ENCODE peak calls at places on chromosomes 13 and 19, in six cellular contexts. One of them, this sample, is unnamed.

GRCh38 chr13:90197722-90198121 is 1149.8 kb upstream of the MIR17HG start:
- DNase-seq in HCT116: no peak
- DNase-seq in GM12878: no peak
- DNase-seq in HepG2: no peak
- DNase-seq in K562: no peak
- DNase-seq in H1: no peak
- DNase-seq in this sample: no peak

GRCh38 chr13:62997038-62997619 is 1581.5 kb upstream of the PCDH20 start:
- DNase-seq in HCT116: no peak
- DNase-seq in GM12878: no peak
- DNase-seq in HepG2: no peak
- DNase-seq in K562: no peak
- DNase-seq in H1: no peak
- DNase-seq in this sample: no peak

GRCh38 chr13:44692173-44692713 is 116.1 kb upstream of the TSC22D1 start:
- DNase-seq in HCT116: peak; percentile 70
- DNase-seq in GM12878: no peak
- DNase-seq in HepG2: no peak
- DNase-seq in K562: peak; percentile 9
- DNase-seq in H1: no peak
- DNase-seq in this sample: no peak

GRCh38 chr13:80386001-80386400 is 45.1 kb upstream of the SPRY2 start:
- DNase-seq in HCT116: no peak
- DNase-seq in GM12878: no peak
- DNase-seq in HepG2: no peak
- DNase-seq in K562: no peak
- DNase-seq in H1: no peak
- DNase-seq in this sample: no peak

GRCh38 chr19:38061294-38061693 is 154.3 kb downstream of the SIPA1L3 start:
- DNase-seq in HCT116: no peak
- DNase-seq in GM12878: no peak
- DNase-seq in HepG2: no peak
- DNase-seq in K562: no peak
- DNase-seq in H1: no peak
- DNase-seq in this sample: no peak

GRCh38 chr19:6259312-6259861 is 20.4 kb downstream of the MLLT1 start:
- DNase-seq in HCT116: no peak
- DNase-seq in GM12878: no peak
- DNase-seq in HepG2: no peak
- DNase-seq in K562: no peak
- DNase-seq in H1: no peak
- DNase-seq in this sample: no peak

GRCh38 chr13:112725346-112726017 is 35.6 kb downstream of the ATP11A start:
- DNase-seq in HCT116: peak; percentile 48
- DNase-seq in GM12878: peak; percentile 24
- DNase-seq in HepG2: no peak
- DNase-seq in K562: no peak
- DNase-seq in H1: no peak
- DNase-seq in this sample: no peak

GRCh38 chr19:48926909-48927308 is 6.6 kb upstream of the DHDH start:
- DNase-seq in HCT116: peak; percentile 75
- DNase-seq in GM12878: no peak
- DNase-seq in HepG2: no peak
- DNase-seq in K562: peak; percentile 62
- DNase-seq in H1: no peak
- DNase-seq in this sample: no peak

GRCh38 chr19:17049711-17050280 is 23.2 kb upstream of the CPAMD8 start:
- DNase-seq in HCT116: no peak
- DNase-seq in GM12878: no peak
- DNase-seq in HepG2: no peak
- DNase-seq in K562: no peak
- DNase-seq in H1: no peak
- DNase-seq in this sample: no peak

GRCh38 chr13:75656590-75656989 is 20.5 kb downstream of the LMO7 start:
- DNase-seq in HCT116: no peak
- DNase-seq in GM12878: no peak
- DNase-seq in HepG2: no peak
- DNase-seq in K562: no peak
- DNase-seq in H1: no peak
- DNase-seq in this sample: no peak

GRCh38 chr13:99258210-99258860 is at the start of gene GPR18:
- DNase-seq in HCT116: no peak
- DNase-seq in GM12878: peak; percentile 67
- DNase-seq in HepG2: no peak
- DNase-seq in K562: no peak
- DNase-seq in H1: no peak
- DNase-seq in this sample: no peak

GRCh38 chr13:27954406-27954851 is 14.7 kb downstream of the CDX2 start:
- DNase-seq in HCT116: no peak
- DNase-seq in GM12878: no peak
- DNase-seq in HepG2: no peak
- DNase-seq in K562: no peak
- DNase-seq in H1: peak; percentile 75
- DNase-seq in this sample: no peak

GRCh38 chr13:106151056-106151699 is 384.3 kb downstream of the EFNB2 start:
- DNase-seq in HCT116: peak; percentile 87
- DNase-seq in GM12878: no peak
- DNase-seq in HepG2: no peak
- DNase-seq in K562: no peak
- DNase-seq in H1: no peak
- DNase-seq in this sample: peak; percentile 39

GRCh38 chr19:49565261-49565660 is 15.1 kb downstream of the NOSIP start:
- DNase-seq in HCT116: no peak
- DNase-seq in GM12878: no peak
- DNase-seq in HepG2: no peak
- DNase-seq in K562: no peak
- DNase-seq in H1: no peak
- DNase-seq in this sample: no peak

GRCh38 chr13:37667631-37668161 is 69.1 kb upstream of the POSTN start:
- DNase-seq in HCT116: no peak
- DNase-seq in GM12878: no peak
- DNase-seq in HepG2: no peak
- DNase-seq in K562: no peak
- DNase-seq in H1: no peak
- DNase-seq in this sample: no peak

GRCh38 chr13:37666036-37666435 is 67.5 kb upstream of the POSTN start:
- DNase-seq in HCT116: no peak
- DNase-seq in GM12878: no peak
- DNase-seq in HepG2: no peak
- DNase-seq in K562: no peak
- DNase-seq in H1: no peak
- DNase-seq in this sample: no peak

GRCh38 chr13:37669845-37670244 is 71.3 kb upstream of the POSTN start:
- DNase-seq in HCT116: no peak
- DNase-seq in GM12878: no peak
- DNase-seq in HepG2: no peak
- DNase-seq in K562: no peak
- DNase-seq in H1: no peak
- DNase-seq in this sample: no peak
- TF ChIP-seq ZNF274 in HCT116: no peak
- TF ChIP-seq ZNF274 in GM12878: no peak
- TF ChIP-seq ZNF274 in HepG2: no peak
- TF ChIP-seq ZNF274 in K562: no peak
- TF ChIP-seq ZNF274 in H1: no peak
- TF ChIP-seq ZNF274 in this sample: no peak

DNA sequence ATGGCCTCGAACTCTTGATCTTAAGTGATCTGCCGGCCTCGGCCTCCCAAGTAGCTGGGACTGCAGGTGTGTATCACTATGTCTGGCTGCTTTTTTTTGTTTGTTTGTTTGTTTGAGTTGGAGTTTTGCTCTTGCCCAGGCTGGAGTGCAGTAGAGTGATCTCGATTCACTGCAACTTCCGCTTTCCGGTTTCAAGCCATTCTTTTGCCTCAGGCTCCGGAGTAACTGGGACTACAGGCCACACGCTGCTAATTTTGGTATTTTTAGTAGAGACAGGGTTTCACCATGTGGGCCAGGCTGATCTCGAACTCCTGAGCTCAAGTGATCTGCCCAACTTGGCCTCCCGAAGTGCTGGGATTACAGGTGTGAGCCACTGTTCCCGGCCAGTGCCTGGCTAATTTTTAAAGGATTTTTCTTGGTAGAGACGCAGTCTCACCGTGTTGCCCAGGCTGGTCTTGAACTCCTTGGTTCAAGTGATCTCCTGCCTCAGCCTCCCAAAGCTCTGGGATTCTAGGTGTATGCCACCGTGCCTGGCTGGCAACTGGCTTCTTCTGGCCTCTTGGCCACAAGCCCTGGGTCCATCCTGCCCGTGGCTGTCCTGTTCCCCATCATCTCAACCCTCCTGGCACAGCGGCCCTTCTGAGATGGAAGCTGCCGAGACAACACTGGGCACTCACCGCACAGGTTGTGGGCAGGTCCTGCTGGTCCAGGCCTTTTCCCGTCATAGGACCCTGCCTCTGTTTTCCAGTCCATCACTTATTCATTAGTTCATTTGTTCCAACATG is 11.5 kb downstream of the TECR start:
- DNase-seq in HCT116: no peak
- DNase-seq in GM12878: no peak
- DNase-seq in HepG2: no peak
- DNase-seq in K562: no peak
- DNase-seq in H1: no peak
- DNase-seq in this sample: no peak
- TF ChIP-seq ZNF274 in HCT116: no peak
- TF ChIP-seq ZNF274 in GM12878: no peak
- TF ChIP-seq ZNF274 in HepG2: no peak
- TF ChIP-seq ZNF274 in K562: no peak
- TF ChIP-seq ZNF274 in H1: no peak
- TF ChIP-seq ZNF274 in this sample: no peak

GRCh38 chr13:58025821-58026220 is 394.3 kb downstream of the PCDH17 start:
- DNase-seq in HCT116: no peak
- DNase-seq in GM12878: no peak
- DNase-seq in HepG2: no peak
- DNase-seq in K562: no peak
- DNase-seq in H1: no peak
- DNase-seq in this sample: no peak

GRCh38 chr13:58018865-58019264 is 387.3 kb downstream of the PCDH17 start:
- DNase-seq in HCT116: no peak
- DNase-seq in GM12878: no peak
- DNase-seq in HepG2: no peak
- DNase-seq in K562: no peak
- DNase-seq in H1: no peak
- DNase-seq in this sample: no peak

GRCh38 chr13:58024103-58024502 is 392.6 kb downstream of the PCDH17 start:
- DNase-seq in HCT116: no peak
- DNase-seq in GM12878: no peak
- DNase-seq in HepG2: no peak
- DNase-seq in K562: no peak
- DNase-seq in H1: no peak
- DNase-seq in this sample: no peak
- TF ChIP-seq ZNF274 in HCT116: no peak
- TF ChIP-seq ZNF274 in GM12878: no peak
- TF ChIP-seq ZNF274 in HepG2: no peak
- TF ChIP-seq ZNF274 in K562: no peak
- TF ChIP-seq ZNF274 in H1: no peak
- TF ChIP-seq ZNF274 in this sample: no peak

DNA sequence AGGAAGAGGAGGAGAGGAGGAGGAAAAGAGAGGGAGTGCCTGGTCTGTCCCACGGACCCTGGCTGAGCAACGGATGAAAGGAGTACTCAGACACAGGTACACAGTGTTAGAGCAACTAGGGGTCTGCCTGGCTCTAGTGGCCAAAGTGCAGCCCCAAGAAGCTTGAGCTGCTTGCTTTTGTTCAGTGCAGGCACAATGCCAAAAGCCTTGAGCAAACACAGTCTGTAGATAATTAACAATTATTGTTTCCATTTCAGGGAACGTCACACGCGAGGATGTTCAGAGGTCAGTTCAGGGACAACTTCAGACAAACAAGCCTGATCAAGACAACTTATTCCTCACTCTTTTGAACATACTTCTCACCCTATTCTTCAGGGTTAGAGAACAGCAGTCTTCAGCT is 32.2 kb upstream of the ZNF726 start:
- DNase-seq in HCT116: no peak
- DNase-seq in GM12878: no peak
- DNase-seq in HepG2: peak; percentile 69
- DNase-seq in K562: no peak
- DNase-seq in H1: no peak
- DNase-seq in this sample: no peak
- TF ChIP-seq ZNF274 in HCT116: no peak
- TF ChIP-seq ZNF274 in GM12878: no peak
- TF ChIP-seq ZNF274 in HepG2: no peak
- TF ChIP-seq ZNF274 in K562: no peak
- TF ChIP-seq ZNF274 in H1: no peak
- TF ChIP-seq ZNF274 in this sample: no peak

DNA sequence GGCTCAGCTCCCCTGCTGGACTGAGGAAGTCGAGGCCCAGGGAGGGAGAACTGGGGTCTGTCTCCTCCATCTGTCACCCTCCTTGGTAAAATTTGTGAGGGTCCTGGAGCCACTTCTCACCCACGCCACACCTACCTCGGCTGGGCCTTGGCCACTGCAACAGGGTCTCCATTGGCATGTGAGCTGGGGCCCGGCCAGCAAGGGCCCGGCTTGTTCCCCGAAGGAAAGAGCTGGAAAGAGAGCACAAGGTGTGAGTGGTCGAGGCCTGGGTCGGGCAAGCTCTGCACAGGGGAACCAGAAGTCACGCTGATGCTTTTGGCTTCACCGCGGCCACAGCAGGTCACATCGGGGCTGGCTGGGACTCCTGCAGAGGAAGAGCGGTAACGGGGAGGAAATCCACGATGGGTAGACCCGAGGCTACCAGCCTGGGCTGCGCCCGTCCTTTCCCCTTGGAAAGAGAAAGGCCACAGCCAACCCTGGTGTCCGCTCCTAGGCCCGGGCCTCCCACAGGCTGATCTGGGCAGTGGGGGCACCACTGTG is 9.0 kb downstream of the NANOS3 start:
- DNase-seq in HCT116: no peak
- DNase-seq in GM12878: no peak
- DNase-seq in HepG2: no peak
- DNase-seq in K562: no peak
- DNase-seq in H1: no peak
- DNase-seq in this sample: no peak
- TF ChIP-seq ZNF274 in HCT116: no peak
- TF ChIP-seq ZNF274 in GM12878: no peak
- TF ChIP-seq ZNF274 in HepG2: no peak
- TF ChIP-seq ZNF274 in K562: no peak
- TF ChIP-seq ZNF274 in H1: no peak
- TF ChIP-seq ZNF274 in this sample: no peak

This sample was measured in NT2/D1.